ENCODE peak calls at places on chromosome 17, in four cellular contexts. S is stomach, T is lung, E is prostate gland. C is an unnamed sample.
A peak's percentile ranks its signal among the peaks of the same experiment; 100 is the strongest.

GRCh38 chr17:55063857-55064485 is 95.4 kb downstream of the STXBP4 start:
- DNase-seq in T (no peak), E (no peak), S (no peak), C (no peak)

GRCh38 chr17:48100591-48101011 is 677 bp downstream of the CBX1 start:
- DNase-seq in T (peak; percentile 59), S (peak; percentile 46), E (peak; percentile 57), C (no peak)

GRCh38 chr17:65518256-65518655 is 43.2 kb downstream of the AXIN2 start:
- DNase-seq in S (no peak), T (no peak), E (no peak), C (no peak)

GRCh38 chr17:78488156-78488555 is 89.0 kb downstream of the DNAH17 start:
- DNase-seq in S (no peak), T (no peak), E (no peak), C (no peak)

GRCh38 chr17:60421273-60422161 is 772 bp upstream of the CHCT1 start:
- DNase-seq in S (peak; percentile 74), E (peak; percentile 24), T (peak; percentile 67), C (peak; percentile 80)

GRCh38 chr17:7021993-7022778 is 664 bp upstream of the BCL6B start:
- DNase-seq in E (peak; percentile 58), S (peak; percentile 86), T (peak; percentile 77), C (peak; percentile 64)

GRCh38 chr17:10121971-10122707 is 76.3 kb downstream of the GAS7 start:
- DNase-seq in E (no peak), T (no peak), S (no peak), C (no peak)

GRCh38 chr17:4204190-4204589 is 59.6 kb downstream of the ANKFY1 start:
- DNase-seq in S (no peak), T (no peak), E (no peak), C (no peak)

GRCh38 chr17:51455211-51455610 is 194.9 kb downstream of the UTP18 start:
- DNase-seq in E (no peak), S (no peak), T (no peak), C (no peak)

GRCh38 chr17:15384142-15384803 is 42.9 kb upstream of the TEKT3 start:
- DNase-seq in E (no peak), S (no peak), T (peak; percentile 44), C (no peak)

GRCh38 chr17:28272166-28272565 is 46.8 kb upstream of the TMEM97 start:
- DNase-seq in E (no peak), S (no peak), T (no peak), C (no peak)

GRCh38 chr17:5331506-5331905 is 49.4 kb downstream of the RABEP1 start:
- DNase-seq in S (no peak), T (no peak), E (no peak), C (no peak)

GRCh38 chr17:67718325-67718941 is 697 bp downstream of the NOL11 start:
- DNase-seq in E (no peak), S (no peak), T (no peak), C (peak; percentile 70)

GRCh38 chr17:1107777-1108559 is 71.8 kb downstream of the ABR start:
- DNase-seq in S (no peak), E (no peak), T (no peak), C (no peak)

GRCh38 chr17:67293251-67294203 is 48.5 kb upstream of the HELZ start:
- DNase-seq in E (peak; percentile 43), T (peak; percentile 65), S (peak; percentile 75), C (no peak)

GRCh38 chr17:57395721-57396321 is 139.5 kb downstream of the MSI2 start:
- DNase-seq in S (no peak), E (no peak), T (no peak), C (no peak)

GRCh38 chr17:61076649-61077048 is 323.0 kb upstream of the TBX2 start:
- DNase-seq in E (no peak), S (no peak), T (no peak), C (no peak)

GRCh38 chr17:37742762-37743611 is 1.9 kb downstream of the HNF1B start:
- DNase-seq in S (peak; percentile 54), E (peak; percentile 38), T (no peak), C (no peak)
- H3K4me3 ChIP-seq in S (peak overlapping the region; percentile 54), E (peak overlapping the region; percentile 35), T (peak overlapping the region; percentile 57), C (peak overlapping the region; percentile 28)

GRCh38 chr17:39838057-39838456 is 26.1 kb downstream of the IKZF3 start:
- DNase-seq in E (no peak), T (no peak), S (no peak), C (no peak)

GRCh38 chr17:39835038-39835786 is 28.9 kb downstream of the IKZF3 start:
- DNase-seq in E (no peak), S (no peak), T (no peak), C (no peak)

GRCh38 chr17:39838784-39839183 is 25.3 kb downstream of the IKZF3 start:
- DNase-seq in E (no peak), T (no peak), S (no peak), C (no peak)

GRCh38 chr17:39834017-39834416 is 30.1 kb downstream of the IKZF3 start:
- DNase-seq in E (no peak), T (no peak), S (no peak), C (no peak)

GRCh38 chr17:39836117-39836516 is 28.0 kb downstream of the IKZF3 start:
- DNase-seq in E (no peak), T (no peak), S (no peak), C (no peak)
- H3K9me3 ChIP-seq in E (no peaks in the 10 kb centered on the region), T (no peaks in the 10 kb centered on the region), S (peaks cover 22% of the 10 kb centered on the region), C (peaks cover 2% of the 10 kb centered on the region)

GRCh38 chr17:19720631-19721426 is 4.4 kb upstream of the SLC47A2 start:
- DNase-seq in S (peak; percentile 52), E (no peak), T (no peak), C (no peak)
- H3K4me1 ChIP-seq in S (peaks cover 23% of the 10 kb centered on the region), E (no peaks in the 10 kb centered on the region), T (peaks cover 12% of the 10 kb centered on the region), C (no peaks in the 10 kb centered on the region)

GRCh38 chr17:73875346-73875745 is 231.1 kb upstream of the SDK2 start:
- DNase-seq in T (no peak), S (no peak), E (no peak), C (no peak)

GRCh38 chr17:73879987-73880386 is 235.7 kb upstream of the SDK2 start:
- DNase-seq in S (no peak), E (no peak), T (no peak), C (no peak)

GRCh38 chr17:73882590-73882989 is 238.3 kb upstream of the SDK2 start:
- DNase-seq in E (no peak), S (no peak), T (no peak), C (no peak)

GRCh38 chr17:73877962-73878361 is 233.7 kb upstream of the SDK2 start:
- DNase-seq in S (no peak), T (no peak), E (no peak), C (no peak)

DNA sequence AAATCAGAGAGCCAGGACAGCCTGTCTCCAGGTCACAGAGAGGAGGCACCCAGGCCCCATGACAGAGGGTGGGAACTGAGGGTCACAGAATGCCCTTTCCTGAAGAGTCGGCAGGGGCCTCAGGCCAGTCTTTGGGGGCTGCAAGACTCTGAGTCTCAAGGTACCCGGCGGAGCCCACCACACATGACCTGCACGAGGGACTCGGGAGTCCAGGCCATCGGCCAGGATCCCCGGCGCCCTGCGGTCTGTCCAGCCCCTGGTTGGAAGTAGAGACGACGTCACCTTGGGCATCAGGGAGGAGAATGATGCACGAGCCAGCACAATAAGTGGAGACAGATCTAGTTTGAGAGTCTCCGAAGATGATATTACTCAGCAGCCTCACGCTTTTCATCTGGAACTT is 234.7 kb upstream of the SDK2 start:
- DNase-seq in E (no peak), T (no peak), S (no peak), C (no peak)
- H3K4me3 ChIP-seq in E (no peak overlapping the region), T (no peak overlapping the region), S (no peak overlapping the region), C (no peak overlapping the region)

GRCh38 chr17:80659651-80660050 is 115.0 kb downstream of the RPTOR start:
- DNase-seq in S (no peak), T (no peak), E (no peak), C (no peak)
- H3K9me3 ChIP-seq in S (no peaks in the 10 kb centered on the region), T (no peaks in the 10 kb centered on the region), E (no peaks in the 10 kb centered on the region), C (peaks cover 4% of the 10 kb centered on the region)

DNA sequence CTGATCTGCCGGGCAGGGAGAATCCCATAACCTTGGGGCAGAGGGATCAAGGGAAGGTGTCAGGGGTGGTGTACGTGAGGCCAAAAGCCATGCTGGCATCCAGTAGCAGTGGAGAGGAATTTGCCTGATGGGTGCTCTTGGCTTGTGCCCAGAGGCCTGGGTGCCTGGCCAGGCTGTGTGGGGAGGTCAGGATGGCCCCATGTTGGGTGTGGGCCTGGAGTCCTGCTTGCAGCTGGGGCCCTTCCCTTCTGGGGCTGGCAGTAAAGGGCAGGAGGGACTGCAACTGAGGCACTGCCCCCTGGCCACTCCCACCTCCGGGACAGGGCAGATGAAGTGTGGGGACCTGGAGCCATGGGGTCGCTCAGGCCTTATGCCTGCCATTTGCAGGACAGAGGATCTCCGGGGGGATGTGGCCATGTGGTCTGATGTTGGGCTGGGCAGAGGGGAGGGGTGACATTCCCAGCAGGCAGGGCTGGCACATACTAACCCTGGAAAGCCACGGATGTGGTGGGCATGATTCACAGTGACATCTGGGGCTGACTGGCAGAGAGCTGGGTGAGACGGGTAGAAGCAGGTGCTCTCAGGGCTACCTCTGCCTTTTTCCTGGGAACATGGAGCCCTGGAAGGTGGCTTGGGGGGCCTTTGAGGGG is 3.5 kb downstream of the FMNL1 start:
- DNase-seq in E (no peak), S (no peak), T (no peak), C (no peak)
- H3K4me1 ChIP-seq in E (no peaks in the 10 kb centered on the region), S (peaks cover 38% of the 10 kb centered on the region), T (peaks cover 9% of the 10 kb centered on the region), C (peaks cover 12% of the 10 kb centered on the region)